ENCODE peak calls at places on chromosomes 5 and 9, in nine cellular contexts. Z is left lung; O is foreskin keratinocyte; V is activated T-helper 17 cell treated with anti-CD3 and anti-CD28 coated beads, Interleukin-2, amount 50 U/mL, for 72 hours; N is GM12878; B is A549; R is left ventricle myocardium superior; J is activated naive CD8-positive, alpha-beta T cell treated with anti-CD3 and anti-CD28 coated beads, Interleukin-2, amount 10 ng/mL, durations not matched to agents 7 days and 5 days; Q is CD4-positive, alpha-beta T cell. U is an unnamed sample.

GRCh38 chr9:23322392-23322791 is 503.6 kb downstream of the ELAVL2 start:
- ATAC-seq in V (no peak), Q (no peak), B (no peak), Z (no peak), J (no peak), R (no peak), O (no peak), N (no peak), U (no peak)

GRCh38 chr5:154516475-154516874 is 38.4 kb upstream of the HAND1 start:
- ATAC-seq in B (peak), O (no peak), J (no peak), N (peak), R (no peak), Z (no peak), Q (no peak), V (no peak), U (no peak)

GRCh38 chr9:101449071-101449721 is 13.6 kb upstream of the ALDOB start:
- ATAC-seq in J (peak), B (peak), V (peak), Q (peak), R (peak), O (peak), N (peak), Z (peak), U (peak)

GRCh38 chr5:3179220-3179619 is 416.4 kb upstream of the IRX1 start:
- ATAC-seq in N (no peak), Q (no peak), O (no peak), Z (no peak), R (no peak), B (no peak), V (no peak), J (no peak), U (no peak)

GRCh38 chr5:158212237-158212636 is 353.3 kb upstream of the CLINT1 start:
- ATAC-seq in Q (no peak), J (no peak), B (no peak), O (no peak), Z (no peak), V (no peak), R (peak), N (no peak), U (no peak)

GRCh38 chr5:111461261-111461671 is 51.1 kb downstream of the STARD4 start:
- ATAC-seq in R (no peak), V (no peak), Z (peak), J (no peak), B (peak), N (peak), O (peak), Q (no peak), U (peak)

GRCh38 chr9:32596936-32597335 is 24.0 kb upstream of the NDUFB6 start:
- ATAC-seq in Z (no peak), N (no peak), R (no peak), V (no peak), J (no peak), Q (no peak), B (no peak), O (no peak), U (no peak)

GRCh38 chr5:131275996-131276535 is 12.2 kb downstream of the CDC42SE2 start:
- ATAC-seq in N (peak), Z (no peak), Q (no peak), V (no peak), J (no peak), O (no peak), R (no peak), B (no peak), U (peak)

GRCh38 chr9:93020785-93021670 is 37.5 kb upstream of the SUSD3 start:
- ATAC-seq in O (no peak), N (no peak), Q (peak), B (no peak), V (peak), Z (no peak), R (no peak), J (peak), U (no peak)

GRCh38 chr5:64458948-64459347 is 46.9 kb upstream of the RGS7BP start:
- ATAC-seq in N (no peak), R (no peak), O (no peak), Z (no peak), B (no peak), V (no peak), Q (no peak), J (no peak), U (no peak)

GRCh38 chr5:87368601-87369000 is 44.1 kb downstream of the CCNH start:
- ATAC-seq in J (no peak), B (no peak), O (no peak), N (no peak), Z (no peak), Q (no peak), V (no peak), R (peak), U (no peak)

GRCh38 chr5:173796746-173797495 is 91.2 kb upstream of the CPEB4 start:
- ATAC-seq in B (no peak), N (no peak), Q (no peak), J (no peak), R (no peak), V (no peak), Z (no peak), O (no peak), U (no peak)

GRCh38 chr9:22097712-22098111 is 88.6 kb upstream of the CDKN2B start:
- ATAC-seq in Q (no peak), N (no peak), Z (peak), O (peak), V (peak), R (no peak), B (no peak), J (peak), U (no peak)

GRCh38 chr5:73607228-73607627 is 18.8 kb upstream of the ARHGEF28 start:
- ATAC-seq in V (no peak), O (no peak), Q (no peak), B (no peak), R (no peak), N (no peak), J (no peak), Z (no peak), U (no peak)

GRCh38 chr5:167918492-167919267 is 372.8 kb upstream of the WWC1 start:
- ATAC-seq in Q (no peak), B (no peak), N (no peak), Z (no peak), O (no peak), J (no peak), V (no peak), R (peak), U (no peak)

GRCh38 chr9:88037285-88037845 is 63.0 kb upstream of the CDK20 start:
- ATAC-seq in B (no peak), R (no peak), O (no peak), N (no peak), V (no peak), J (no peak), Z (no peak), Q (no peak), U (no peak)

GRCh38 chr5:95739857-95740256 is 8.7 kb downstream of the RHOBTB3 start:
- ATAC-seq in J (no peak), Q (no peak), B (no peak), R (no peak), N (peak), Z (no peak), V (peak), O (no peak), U (peak)

GRCh38 chr5:94700592-94700991 is 82.1 kb downstream of the SLF1 start:
- ATAC-seq in B (no peak), J (no peak), O (peak), R (no peak), Z (no peak), Q (no peak), N (peak), V (peak), U (no peak)

GRCh38 chr5:24530907-24531306 is 113.9 kb downstream of the CDH10 start:
- ATAC-seq in B (no peak), R (no peak), V (no peak), Q (no peak), J (no peak), N (no peak), Z (no peak), O (no peak), U (no peak)

GRCh38 chr9:121386442-121387175 is 16.6 kb upstream of the STOM start:
- ATAC-seq in J (no peak), B (no peak), Z (no peak), Q (no peak), R (no peak), O (no peak), V (no peak), N (no peak), U (no peak)

GRCh38 chr5:45793638-45794532 is 97.7 kb upstream of the HCN1 start:
- ATAC-seq in Z (no peak), V (no peak), Q (no peak), O (no peak), N (peak), B (no peak), R (no peak), J (no peak), U (peak)

GRCh38 chr5:1246711-1247431 is 21.7 kb downstream of the SLC6A18 start:
- ATAC-seq in N (no peak), B (peak), Z (peak), O (no peak), Q (no peak), J (no peak), V (no peak), R (peak), U (no peak)

GRCh38 chr9:124570942-124571666 is 63.9 kb upstream of the NR5A1 start:
- ATAC-seq in Q (no peak), B (no peak), V (no peak), J (no peak), O (no peak), R (no peak), N (no peak), Z (no peak), U (no peak)

GRCh38 chr5:142046191-142046590 is 33.4 kb upstream of the GNPDA1 start:
- ATAC-seq in J (no peak), N (no peak), Q (no peak), V (no peak), O (no peak), R (peak), B (no peak), Z (peak), U (no peak)

GRCh38 chr9:131270171-131271015 is 5.9 kb downstream of the FAM78A start:
- ATAC-seq in J (peak), O (no peak), N (peak), V (peak), B (no peak), Z (peak), R (peak), Q (peak), U (peak)

GRCh38 chr5:96128204-96128864 is 166.7 kb upstream of the ELL2 start:
- ATAC-seq in Z (no peak), V (no peak), O (no peak), N (no peak), B (no peak), J (no peak), Q (no peak), R (no peak), U (no peak)

GRCh38 chr9:132637351-132637750 is 32.4 kb downstream of the DDX31 start:
- ATAC-seq in Q (no peak), J (no peak), N (no peak), O (no peak), B (no peak), Z (peak), R (no peak), V (no peak), U (no peak)

GRCh38 chr5:35458824-35459207 is 158.8 kb upstream of the SPEF2 start:
- ATAC-seq in O (no peak), Q (no peak), J (no peak), N (no peak), R (peak), V (no peak), Z (peak), B (no peak), U (no peak)

GRCh38 chr9:107712390-107712789 is 222.8 kb upstream of the KLF4 start:
- ATAC-seq in Q (no peak), B (peak), N (no peak), Z (peak), O (peak), V (no peak), R (no peak), J (no peak), U (no peak)

GRCh38 chr5:33588654-33589372 is 148.0 kb downstream of the TARS1 start:
- ATAC-seq in O (no peak), Q (no peak), B (peak), R (no peak), N (peak), V (peak), J (peak), Z (peak), U (peak)

GRCh38 chr5:126220725-126221124 is 202.5 kb upstream of the GRAMD2B start:
- ATAC-seq in J (no peak), B (no peak), Z (no peak), O (no peak), Q (no peak), V (no peak), R (peak), N (no peak), U (peak)

GRCh38 chr5:107985144-107985543 is 314.4 kb upstream of the EFNA5 start:
- ATAC-seq in R (peak), Z (no peak), J (no peak), O (no peak), B (no peak), V (no peak), N (no peak), Q (no peak), U (no peak)

GRCh38 chr9:130298663-130299279 is 33.2 kb downstream of the HMCN2 start:
- ATAC-seq in V (no peak), Q (no peak), Z (peak), R (no peak), N (no peak), O (peak), J (no peak), B (no peak), U (no peak)

GRCh38 chr5:102596951-102597350 is 98.2 kb upstream of the SLCO6A1 start:
- ATAC-seq in V (no peak), O (no peak), N (no peak), Z (peak), J (no peak), R (peak), B (no peak), Q (no peak), U (no peak)

GRCh38 chr9:96486351-96487029 is 36.5 kb downstream of the HABP4 start:
- ATAC-seq in Z (peak), J (no peak), B (no peak), R (peak), O (no peak), V (no peak), Q (no peak), N (no peak), U (no peak)

GRCh38 chr5:150214289-150214688 is 24.4 kb downstream of the SLC6A7 start:
- ATAC-seq in Q (no peak), O (no peak), B (no peak), J (no peak), N (no peak), V (no peak), R (peak), Z (no peak), U (no peak)

GRCh38 chr9:3857673-3858072 is 331.9 kb upstream of the RFX3 start:
- ATAC-seq in O (peak), Q (no peak), B (no peak), J (no peak), Z (no peak), V (no peak), R (no peak), N (no peak), U (no peak)

GRCh38 chr5:22649076-22649475 is 204.1 kb downstream of the CDH12 start:
- ATAC-seq in R (no peak), O (peak), B (no peak), N (no peak), Z (no peak), V (no peak), Q (no peak), J (no peak), U (no peak)

GRCh38 chr5:131254741-131255140 is 9.1 kb upstream of the CDC42SE2 start:
- ATAC-seq in O (no peak), N (no peak), Z (no peak), V (peak), R (no peak), J (no peak), Q (peak), B (no peak), U (no peak)

U was measured in stimulated activated memory B cell treated with anti-CD40 and anti-IgM and Interleukin-4, amounts not matched to agents 10 μg/mL and 1 μg/mL and 100 μg/mL, for 72 hours.